ENCODE peak calls at places on chromosomes 13 and 19, in four cellular contexts. One of them, this sample, is unnamed.
A peak's percentile ranks its signal among the peaks of the same experiment; 100 is the strongest.

GRCh38 chr19:34480971-34481821 is at the start of gene WTIP:
- DNase-seq in WTC11: peak; percentile 87
- DNase-seq in dorsolateral prefrontal cortex: peak; percentile 41
- DNase-seq in Peyer's patch: no peak
- DNase-seq in this sample: peak; percentile 75

GRCh38 chr19:58351996-58352755 is 1.1 kb downstream of the A1BG start:
- DNase-seq in Peyer's patch: no peak
- DNase-seq in WTC11: no peak
- DNase-seq in dorsolateral prefrontal cortex: no peak
- DNase-seq in this sample: no peak

GRCh38 chr19:39078436-39079200 is 5.5 kb upstream of the ACP7 start:
- DNase-seq in WTC11: no peak
- DNase-seq in dorsolateral prefrontal cortex: no peak
- DNase-seq in Peyer's patch: no peak
- DNase-seq in this sample: no peak

GRCh38 chr13:78137404-78138142 is 218.9 kb upstream of the EDNRB start:
- DNase-seq in WTC11: peak; percentile 46
- DNase-seq in dorsolateral prefrontal cortex: no peak
- DNase-seq in Peyer's patch: no peak
- DNase-seq in this sample: peak; percentile 35

GRCh38 chr19:52522555-52522954 is 4.9 kb upstream of the ZNF808 start:
- DNase-seq in Peyer's patch: no peak
- DNase-seq in WTC11: peak; percentile 85
- DNase-seq in dorsolateral prefrontal cortex: no peak
- DNase-seq in this sample: no peak

GRCh38 chr13:94968040-94968756 is 255.9 kb upstream of the SOX21 start:
- DNase-seq in dorsolateral prefrontal cortex: no peak
- DNase-seq in Peyer's patch: no peak
- DNase-seq in WTC11: peak; percentile 67
- DNase-seq in this sample: peak; percentile 47

GRCh38 chr19:11659612-11660011 is 62.3 kb downstream of the ZNF627 start:
- DNase-seq in dorsolateral prefrontal cortex: no peak
- DNase-seq in Peyer's patch: no peak
- DNase-seq in WTC11: no peak
- DNase-seq in this sample: no peak

GRCh38 chr13:107753286-107753685 is 462.1 kb downstream of the LIG4 start:
- DNase-seq in WTC11: no peak
- DNase-seq in dorsolateral prefrontal cortex: no peak
- DNase-seq in Peyer's patch: no peak
- DNase-seq in this sample: no peak

GRCh38 chr19:47377208-47377701 is 28.1 kb downstream of the DHX34 start:
- DNase-seq in Peyer's patch: no peak
- DNase-seq in WTC11: no peak
- DNase-seq in dorsolateral prefrontal cortex: peak; percentile 84
- DNase-seq in this sample: no peak

GRCh38 chr13:75395901-75396300 is 86.1 kb downstream of the TBC1D4 start:
- DNase-seq in WTC11: no peak
- DNase-seq in dorsolateral prefrontal cortex: no peak
- DNase-seq in Peyer's patch: no peak
- DNase-seq in this sample: no peak

GRCh38 chr13:97843201-97843600 is 110.3 kb upstream of the IPO5 start:
- DNase-seq in WTC11: no peak
- DNase-seq in Peyer's patch: no peak
- DNase-seq in dorsolateral prefrontal cortex: no peak
- DNase-seq in this sample: no peak

GRCh38 chr19:35644206-35644986 is 2.9 kb downstream of the ETV2 start:
- DNase-seq in Peyer's patch: peak; percentile 97
- DNase-seq in dorsolateral prefrontal cortex: peak; percentile 86
- DNase-seq in WTC11: peak; percentile 98
- DNase-seq in this sample: peak; percentile 74

GRCh38 chr13:100773923-100774641 is 99.5 kb upstream of the TMTC4 start:
- DNase-seq in WTC11: no peak
- DNase-seq in Peyer's patch: no peak
- DNase-seq in dorsolateral prefrontal cortex: no peak
- DNase-seq in this sample: no peak

GRCh38 chr13:49086711-49087110 is 111.0 kb downstream of the FNDC3A start:
- DNase-seq in WTC11: no peak
- DNase-seq in dorsolateral prefrontal cortex: no peak
- DNase-seq in Peyer's patch: no peak
- DNase-seq in this sample: no peak

GRCh38 chr13:33280923-33281322 is 4.6 kb downstream of the STARD13 start:
- DNase-seq in WTC11: no peak
- DNase-seq in dorsolateral prefrontal cortex: no peak
- DNase-seq in Peyer's patch: no peak
- DNase-seq in this sample: no peak

GRCh38 chr19:2059422-2060201 is 8.6 kb upstream of the MKNK2 start:
- DNase-seq in dorsolateral prefrontal cortex: no peak
- DNase-seq in WTC11: no peak
- DNase-seq in Peyer's patch: no peak
- DNase-seq in this sample: peak; percentile 30

GRCh38 chr13:94860981-94861407 is 148.6 kb upstream of the SOX21 start:
- DNase-seq in Peyer's patch: no peak
- DNase-seq in dorsolateral prefrontal cortex: no peak
- DNase-seq in WTC11: no peak
- DNase-seq in this sample: no peak

GRCh38 chr13:21749410-21749809 is 78.5 kb downstream of the FGF9 start:
- DNase-seq in dorsolateral prefrontal cortex: no peak
- DNase-seq in Peyer's patch: no peak
- DNase-seq in WTC11: no peak
- DNase-seq in this sample: no peak

GRCh38 chr13:111844222-111844671 is 222.7 kb upstream of the SOX1 start:
- DNase-seq in Peyer's patch: no peak
- DNase-seq in dorsolateral prefrontal cortex: no peak
- DNase-seq in WTC11: no peak
- DNase-seq in this sample: no peak

GRCh38 chr13:102317593-102317992 is 84.3 kb downstream of the FGF14 start:
- DNase-seq in dorsolateral prefrontal cortex: peak; percentile 93
- DNase-seq in Peyer's patch: peak; percentile 17
- DNase-seq in WTC11: no peak
- DNase-seq in this sample: no peak

GRCh38 chr19:7505682-7506384 is 10.1 kb upstream of the ZNF358 start:
- DNase-seq in Peyer's patch: no peak
- DNase-seq in WTC11: peak; percentile 88
- DNase-seq in dorsolateral prefrontal cortex: no peak
- DNase-seq in this sample: peak; percentile 45

GRCh38 chr19:16394681-16395375 is 70.2 kb downstream of the KLF2 start:
- DNase-seq in dorsolateral prefrontal cortex: no peak
- DNase-seq in WTC11: no peak
- DNase-seq in Peyer's patch: no peak
- DNase-seq in this sample: no peak

GRCh38 chr19:38933544-38933943 is 2.8 kb downstream of the MRPS12 start:
- DNase-seq in dorsolateral prefrontal cortex: no peak
- DNase-seq in Peyer's patch: no peak
- DNase-seq in WTC11: no peak
- DNase-seq in this sample: no peak

GRCh38 chr13:44438234-44438579 is 64.6 kb downstream of the SERP2 start:
- DNase-seq in WTC11: no peak
- DNase-seq in dorsolateral prefrontal cortex: no peak
- DNase-seq in Peyer's patch: no peak
- DNase-seq in this sample: no peak

GRCh38 chr13:33917135-33917534 is 99.2 kb downstream of the RFC3 start:
- DNase-seq in WTC11: no peak
- DNase-seq in Peyer's patch: no peak
- DNase-seq in dorsolateral prefrontal cortex: no peak
- DNase-seq in this sample: no peak

GRCh38 chr13:42259515-42259914 is 12.4 kb upstream of the AKAP11 start:
- DNase-seq in Peyer's patch: no peak
- DNase-seq in WTC11: no peak
- DNase-seq in dorsolateral prefrontal cortex: no peak
- DNase-seq in this sample: no peak

GRCh38 chr13:80599765-80600164 is 258.8 kb upstream of the SPRY2 start:
- DNase-seq in WTC11: no peak
- DNase-seq in Peyer's patch: no peak
- DNase-seq in dorsolateral prefrontal cortex: no peak
- DNase-seq in this sample: no peak

GRCh38 chr13:30408319-30409101 is 13.8 kb upstream of the UBE2L5 start:
- DNase-seq in WTC11: peak; percentile 98
- DNase-seq in Peyer's patch: peak; percentile 91
- DNase-seq in dorsolateral prefrontal cortex: peak; percentile 92
- DNase-seq in this sample: peak; percentile 97

GRCh38 chr19:42325896-42326771 is 699 bp downstream of the MEGF8 start:
- DNase-seq in Peyer's patch: peak; percentile 19
- DNase-seq in WTC11: peak; percentile 52
- DNase-seq in dorsolateral prefrontal cortex: no peak
- DNase-seq in this sample: peak; percentile 12

GRCh38 chr19:42323473-42323851 is 2.0 kb upstream of the MEGF8 start:
- DNase-seq in dorsolateral prefrontal cortex: no peak
- DNase-seq in Peyer's patch: no peak
- DNase-seq in WTC11: peak; percentile 76
- DNase-seq in this sample: no peak

GRCh38 chr19:42323852-42324654 is 1.4 kb upstream of the MEGF8 start:
- DNase-seq in Peyer's patch: peak; percentile 22
- DNase-seq in WTC11: peak; percentile 55
- DNase-seq in dorsolateral prefrontal cortex: no peak
- DNase-seq in this sample: no peak

GRCh38 chr19:42325308-42325895 is at the start of gene MEGF8:
- DNase-seq in Peyer's patch: peak; percentile 98
- DNase-seq in WTC11: peak; percentile 99
- DNase-seq in dorsolateral prefrontal cortex: peak; percentile 99
- DNase-seq in this sample: peak; percentile 97

GRCh38 chr19:42324655-42325307 is 654 bp upstream of the MEGF8 start:
- DNase-seq in Peyer's patch: no peak
- DNase-seq in WTC11: peak; percentile 36
- DNase-seq in dorsolateral prefrontal cortex: no peak
- DNase-seq in this sample: no peak
- TF ChIP-seq CTCF in Peyer's patch: no peak
- TF ChIP-seq CTCF in WTC11: no peak
- TF ChIP-seq CTCF in dorsolateral prefrontal cortex: no peak
- TF ChIP-seq CTCF in this sample: no peak

DNA sequence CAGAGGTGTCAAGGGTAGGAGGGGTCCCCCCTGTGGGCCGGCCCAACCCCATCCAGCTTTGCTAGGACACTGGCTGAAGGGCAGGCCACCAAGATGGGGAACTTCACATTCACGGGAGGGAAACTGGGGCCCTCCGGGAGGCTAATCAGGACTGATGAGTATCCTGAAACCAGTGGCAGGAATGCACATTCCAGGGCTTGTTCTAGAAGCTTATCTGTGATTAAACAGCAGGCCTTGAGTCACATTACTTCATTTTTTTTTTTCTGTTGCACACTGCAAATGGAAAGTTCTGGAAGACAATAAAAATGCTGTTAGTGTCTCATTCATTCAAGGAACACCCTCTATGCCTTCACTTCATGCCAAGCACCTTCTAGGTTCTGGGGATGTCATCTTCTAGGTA is 15.5 kb upstream of the SIGLEC11 start:
- DNase-seq in dorsolateral prefrontal cortex: no peak
- DNase-seq in WTC11: no peak
- DNase-seq in Peyer's patch: no peak
- DNase-seq in this sample: no peak
- TF ChIP-seq CTCF in dorsolateral prefrontal cortex: no peak
- TF ChIP-seq CTCF in WTC11: no peak
- TF ChIP-seq CTCF in Peyer's patch: no peak
- TF ChIP-seq CTCF in this sample: no peak

DNA sequence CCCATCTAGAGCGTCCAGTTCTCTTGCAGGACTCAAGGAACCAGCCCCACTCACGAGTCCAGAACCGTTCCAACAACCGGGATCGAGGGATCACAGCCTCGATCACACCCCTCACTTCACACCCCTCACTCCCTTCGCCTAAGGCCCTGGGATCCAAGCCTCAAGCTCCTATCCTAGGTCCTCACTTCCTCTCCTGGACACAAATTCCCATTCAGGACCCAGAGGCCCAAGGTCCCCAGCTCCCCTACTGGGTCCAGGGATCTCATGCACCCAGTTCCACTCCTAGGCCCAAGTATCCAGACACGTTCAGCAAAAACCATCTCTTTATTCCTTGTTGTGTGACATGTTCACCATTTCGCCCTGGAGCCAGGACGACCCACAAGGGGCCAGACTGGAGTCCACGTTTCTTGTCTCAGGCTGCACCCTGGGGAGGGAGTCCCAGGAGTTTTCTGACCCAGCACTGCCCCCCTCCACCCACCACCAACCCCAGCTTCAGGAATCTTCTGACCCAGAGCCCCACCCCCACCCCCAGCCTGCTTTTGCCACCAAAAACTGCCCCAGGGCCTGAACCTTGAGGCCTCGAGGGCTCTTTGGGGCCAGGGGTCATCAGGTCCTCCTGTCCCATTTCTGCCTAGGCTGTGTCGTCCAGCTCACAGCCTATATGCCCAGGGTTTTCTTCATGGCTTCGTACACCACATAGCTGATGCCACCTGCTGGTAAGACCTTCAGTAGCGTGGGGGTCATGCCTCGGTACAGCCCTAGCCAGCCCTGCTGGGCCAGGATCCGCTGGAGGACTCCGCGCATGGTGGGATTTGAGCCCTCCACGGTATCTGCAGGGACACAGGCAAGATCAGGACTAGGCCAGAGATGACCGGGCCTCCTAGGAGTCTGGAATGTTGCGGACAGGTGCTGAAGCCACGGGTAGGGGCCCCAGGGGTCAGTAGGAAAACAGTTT is 1.4 kb upstream of the KHSRP start:
- DNase-seq in dorsolateral prefrontal cortex: no peak
- DNase-seq in Peyer's patch: no peak
- DNase-seq in WTC11: no peak
- DNase-seq in this sample: no peak
- TF ChIP-seq CTCF in dorsolateral prefrontal cortex: no peak
- TF ChIP-seq CTCF in Peyer's patch: peak; percentile 24
- TF ChIP-seq CTCF in WTC11: no peak
- TF ChIP-seq CTCF in this sample: peak; percentile 20

GRCh38 chr19:55098716-55099556 is 18.5 kb downstream of the PPP1R12C start:
- DNase-seq in dorsolateral prefrontal cortex: no peak
- DNase-seq in Peyer's patch: no peak
- DNase-seq in WTC11: no peak
- DNase-seq in this sample: no peak
- TF ChIP-seq CTCF in dorsolateral prefrontal cortex: no peak
- TF ChIP-seq CTCF in Peyer's patch: no peak
- TF ChIP-seq CTCF in WTC11: peak; percentile 7
- TF ChIP-seq CTCF in this sample: no peak

GRCh38 chr19:54882758-54883157 is 8.7 kb downstream of the FCAR start:
- DNase-seq in Peyer's patch: no peak
- DNase-seq in dorsolateral prefrontal cortex: no peak
- DNase-seq in WTC11: no peak
- DNase-seq in this sample: no peak
- TF ChIP-seq CTCF in Peyer's patch: no peak
- TF ChIP-seq CTCF in dorsolateral prefrontal cortex: no peak
- TF ChIP-seq CTCF in WTC11: no peak
- TF ChIP-seq CTCF in this sample: no peak

DNA sequence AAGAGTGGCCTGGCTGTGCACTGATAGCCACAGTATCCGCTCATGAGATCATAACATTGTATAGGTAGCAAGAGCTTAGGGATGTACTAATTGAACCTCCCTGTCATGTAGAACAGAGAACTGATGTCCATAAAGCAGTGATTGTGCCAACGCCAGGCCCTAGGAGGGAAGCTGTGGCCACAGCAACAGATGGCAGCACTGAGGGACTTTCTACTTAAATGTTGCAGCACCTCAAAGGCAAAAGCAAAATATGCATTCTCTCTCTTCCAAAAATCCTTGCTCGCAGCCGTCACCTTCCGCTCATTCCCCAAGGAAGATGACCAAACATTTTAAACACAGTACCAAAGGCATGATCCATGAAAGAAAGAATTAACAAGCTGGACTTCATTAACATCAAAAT is 32.3 kb downstream of the COL4A1 start:
- DNase-seq in WTC11: no peak
- DNase-seq in Peyer's patch: no peak
- DNase-seq in dorsolateral prefrontal cortex: no peak
- DNase-seq in this sample: no peak
- TF ChIP-seq CTCF in WTC11: no peak
- TF ChIP-seq CTCF in Peyer's patch: peak; percentile 7
- TF ChIP-seq CTCF in dorsolateral prefrontal cortex: no peak
- TF ChIP-seq CTCF in this sample: no peak

This sample was measured in neural crest cell.